ENCODE peak calls at places on chromosome 3, in seven cellular contexts. One of them, this sample, is unnamed.

GRCh38 chr3:37536033-37536432 is 325.6 kb upstream of the CTDSPL start:
- DNase-seq in NCI-H1092: no peak
- DNase-seq in HTR-8/SVneo: no peak
- DNase-seq in COR-L47: no peak
- DNase-seq in stimulated activated CD4-positive, alpha-beta T cell treated with anti-CD3 and anti-CD28 coated beads, Interleukin-2, amount 100 ng/mL, for 24 hours: no peak
- DNase-seq in GM12865: no peak
- DNase-seq in astrocyte of the spinal cord: no peak
- DNase-seq in this sample: no peak

GRCh38 chr3:189204467-189204866 is 32.7 kb downstream of the TPRG1 start:
- DNase-seq in NCI-H1092: no peak
- DNase-seq in HTR-8/SVneo: no peak
- DNase-seq in COR-L47: no peak
- DNase-seq in stimulated activated CD4-positive, alpha-beta T cell treated with anti-CD3 and anti-CD28 coated beads, Interleukin-2, amount 100 ng/mL, for 24 hours: no peak
- DNase-seq in GM12865: no peak
- DNase-seq in astrocyte of the spinal cord: no peak
- DNase-seq in this sample: no peak

GRCh38 chr3:184697845-184698244 is 14.0 kb downstream of the MAGEF1 start:
- DNase-seq in NCI-H1092: no peak
- DNase-seq in HTR-8/SVneo: no peak
- DNase-seq in COR-L47: no peak
- DNase-seq in stimulated activated CD4-positive, alpha-beta T cell treated with anti-CD3 and anti-CD28 coated beads, Interleukin-2, amount 100 ng/mL, for 24 hours: no peak
- DNase-seq in GM12865: no peak
- DNase-seq in astrocyte of the spinal cord: no peak
- DNase-seq in this sample: no peak

GRCh38 chr3:70757658-70758057 is 445.2 kb upstream of the MDFIC2 start:
- DNase-seq in NCI-H1092: no peak
- DNase-seq in HTR-8/SVneo: no peak
- DNase-seq in COR-L47: no peak
- DNase-seq in stimulated activated CD4-positive, alpha-beta T cell treated with anti-CD3 and anti-CD28 coated beads, Interleukin-2, amount 100 ng/mL, for 24 hours: no peak
- DNase-seq in GM12865: no peak
- DNase-seq in astrocyte of the spinal cord: no peak
- DNase-seq in this sample: no peak

GRCh38 chr3:65714138-65714537 is 324.6 kb downstream of the MAGI1 start:
- DNase-seq in NCI-H1092: no peak
- DNase-seq in HTR-8/SVneo: no peak
- DNase-seq in COR-L47: no peak
- DNase-seq in stimulated activated CD4-positive, alpha-beta T cell treated with anti-CD3 and anti-CD28 coated beads, Interleukin-2, amount 100 ng/mL, for 24 hours: no peak
- DNase-seq in GM12865: no peak
- DNase-seq in astrocyte of the spinal cord: peak
- DNase-seq in this sample: peak

GRCh38 chr3:123157598-123158287 is 44.0 kb upstream of the SEC22A start:
- DNase-seq in NCI-H1092: peak
- DNase-seq in HTR-8/SVneo: no peak
- DNase-seq in COR-L47: no peak
- DNase-seq in stimulated activated CD4-positive, alpha-beta T cell treated with anti-CD3 and anti-CD28 coated beads, Interleukin-2, amount 100 ng/mL, for 24 hours: no peak
- DNase-seq in GM12865: no peak
- DNase-seq in astrocyte of the spinal cord: no peak
- DNase-seq in this sample: no peak

GRCh38 chr3:167735233-167736107 is at the start of gene SERPINI1:
- DNase-seq in NCI-H1092: peak
- DNase-seq in HTR-8/SVneo: peak
- DNase-seq in COR-L47: peak
- DNase-seq in stimulated activated CD4-positive, alpha-beta T cell treated with anti-CD3 and anti-CD28 coated beads, Interleukin-2, amount 100 ng/mL, for 24 hours: peak
- DNase-seq in GM12865: peak
- DNase-seq in astrocyte of the spinal cord: peak
- DNase-seq in this sample: peak

GRCh38 chr3:197026481-197026866 is 3.1 kb downstream of the MELTF start:
- DNase-seq in NCI-H1092: no peak
- DNase-seq in HTR-8/SVneo: no peak
- DNase-seq in COR-L47: no peak
- DNase-seq in stimulated activated CD4-positive, alpha-beta T cell treated with anti-CD3 and anti-CD28 coated beads, Interleukin-2, amount 100 ng/mL, for 24 hours: no peak
- DNase-seq in GM12865: no peak
- DNase-seq in astrocyte of the spinal cord: no peak
- DNase-seq in this sample: no peak

GRCh38 chr3:147008886-147009285 is 397.5 kb downstream of the ZIC4 start:
- DNase-seq in NCI-H1092: no peak
- DNase-seq in HTR-8/SVneo: no peak
- DNase-seq in COR-L47: no peak
- DNase-seq in stimulated activated CD4-positive, alpha-beta T cell treated with anti-CD3 and anti-CD28 coated beads, Interleukin-2, amount 100 ng/mL, for 24 hours: no peak
- DNase-seq in GM12865: no peak
- DNase-seq in astrocyte of the spinal cord: peak
- DNase-seq in this sample: peak

GRCh38 chr3:140386357-140387100 is 291.3 kb upstream of the TRIM42 start:
- DNase-seq in NCI-H1092: no peak
- DNase-seq in HTR-8/SVneo: no peak
- DNase-seq in COR-L47: no peak
- DNase-seq in stimulated activated CD4-positive, alpha-beta T cell treated with anti-CD3 and anti-CD28 coated beads, Interleukin-2, amount 100 ng/mL, for 24 hours: no peak
- DNase-seq in GM12865: no peak
- DNase-seq in astrocyte of the spinal cord: no peak
- DNase-seq in this sample: peak

This sample was measured in SJCRH30.